ENCODE peak calls at places on chromosomes 1 and 21, in six cellular contexts. U is H54, R is T-helper 1 cell, K is NCI-H510A, V is fibroblast of mammary gland, W is WTC11. J is an unnamed sample.

GRCh38 chr1:111561328-111561727 is 57.9 kb upstream of the ADORA3 start:
- DNase-seq in U (no peak), K (no peak), W (no peak), R (no peak), V (no peak), J (no peak)

GRCh38 chr1:243217401-243217800 is 37.7 kb downstream of the CEP170 start:
- DNase-seq in R (no peak), V (no peak), U (no peak), W (no peak), K (no peak), J (no peak)

GRCh38 chr21:35635261-35635660 is 425.1 kb downstream of the SETD4 start:
- DNase-seq in U (peak; percentile 48), W (no peak), K (no peak), V (peak; percentile 98), R (no peak), J (peak; percentile 88)

GRCh38 chr1:167770127-167770526 is 48.3 kb downstream of the MPZL1 start:
- DNase-seq in W (no peak), U (no peak), V (no peak), K (no peak), R (no peak), J (no peak)

GRCh38 chr1:162892916-162893714 is 32.1 kb upstream of the CCDC190 start:
- DNase-seq in U (no peak), W (no peak), R (no peak), V (peak; percentile 78), K (no peak), J (no peak)

GRCh38 chr1:178465011-178465410 is 31.8 kb downstream of the CLEC20A start:
- DNase-seq in R (no peak), V (peak; percentile 72), U (no peak), W (no peak), K (no peak), J (peak; percentile 59)

GRCh38 chr1:94250341-94250740 is 13.0 kb upstream of the ARHGAP29 start:
- DNase-seq in U (no peak), W (no peak), V (no peak), R (no peak), K (no peak), J (no peak)

GRCh38 chr1:212467843-212468482 is 35.2 kb downstream of the NENF start:
- DNase-seq in V (peak; percentile 20), R (no peak), U (no peak), K (no peak), W (no peak), J (peak; percentile 18)

GRCh38 chr1:46466477-46467182 is 23.0 kb upstream of the DMBX1 start:
- DNase-seq in K (no peak), W (peak; percentile 78), V (no peak), R (no peak), U (no peak), J (peak; percentile 7)

GRCh38 chr1:9475061-9475627 is 64.1 kb upstream of the SLC25A33 start:
- DNase-seq in W (no peak), K (no peak), V (no peak), U (no peak), R (no peak), J (no peak)

GRCh38 chr1:8329439-8329838 is 11.5 kb downstream of the SLC45A1 start:
- DNase-seq in W (no peak), K (no peak), U (no peak), V (no peak), R (no peak), J (no peak)

GRCh38 chr1:204660509-204660908 is 25.0 kb downstream of the LRRN2 start:
- DNase-seq in U (no peak), R (no peak), V (peak; percentile 58), W (no peak), K (no peak), J (peak; percentile 74)

GRCh38 chr1:229843627-229844238 is 217.7 kb downstream of the URB2 start:
- DNase-seq in W (no peak), V (peak; percentile 99), U (peak; percentile 18), R (no peak), K (peak; percentile 67), J (no peak)

GRCh38 chr1:156435551-156436318 is 64.8 kb downstream of the MEF2D start:
- DNase-seq in W (no peak), U (no peak), R (no peak), V (no peak), K (no peak), J (peak; percentile 7)

GRCh38 chr1:91529856-91530255 is 29.2 kb downstream of the CDC7 start:
- DNase-seq in U (no peak), W (no peak), R (peak; percentile 71), V (peak; percentile 66), K (no peak), J (peak; percentile 61)

GRCh38 chr21:28810826-28811524 is 181.7 kb downstream of the LTN1 start:
- DNase-seq in R (no peak), K (no peak), V (no peak), U (no peak), W (no peak), J (no peak)

GRCh38 chr1:93000751-93001175 is 39.5 kb upstream of the DIPK1A start:
- DNase-seq in R (no peak), W (no peak), U (no peak), V (no peak), K (no peak), J (no peak)

GRCh38 chr1:7250176-7250575 is 464.9 kb downstream of the CAMTA1 start:
- DNase-seq in V (no peak), U (no peak), K (no peak), W (no peak), R (no peak), J (no peak)

GRCh38 chr1:85888961-85889360 is 180.7 kb upstream of the ZNHIT6 start:
- DNase-seq in W (no peak), V (no peak), K (no peak), R (no peak), U (no peak), J (peak; percentile 14)

GRCh38 chr1:228698017-228698329 is 37.3 kb upstream of the RHOU start:
- DNase-seq in R (no peak), U (no peak), V (no peak), K (no peak), W (no peak), J (no peak)

GRCh38 chr1:211551628-211552465 is 27.1 kb downstream of the SLC30A1 start:
- DNase-seq in W (no peak), R (no peak), U (no peak), V (peak; percentile 26), K (no peak), J (peak; percentile 50)

GRCh38 chr1:25688390-25689119 is 72.0 kb downstream of the MAN1C1 start:
- DNase-seq in R (no peak), W (no peak), V (no peak), U (no peak), K (no peak), J (peak; percentile 82)

GRCh38 chr21:26965567-26966359 is 1.1 kb downstream of the ADAMTS5 start:
- DNase-seq in W (peak; percentile 85), U (no peak), R (no peak), K (no peak), V (peak; percentile 46), J (peak; percentile 46)

GRCh38 chr1:89547563-89548485 is 23.2 kb downstream of the LRRC8B start:
- DNase-seq in K (no peak), R (peak; percentile 48), U (no peak), V (peak; percentile 88), W (no peak), J (no peak)

GRCh38 chr21:41396452-41397107 is 29.5 kb upstream of the MX1 start:
- DNase-seq in K (no peak), U (no peak), V (peak; percentile 33), R (no peak), W (no peak), J (no peak)

GRCh38 chr1:31617917-31618746 is 643 bp downstream of the HCRTR1 start:
- DNase-seq in W (peak; percentile 82), V (peak; percentile 17), R (peak; percentile 22), K (peak; percentile 16), U (peak; percentile 45), J (peak; percentile 22)

GRCh38 chr1:206923009-206923960 is 1.5 kb upstream of the FCMR start:
- DNase-seq in R (peak; percentile 83), U (no peak), V (no peak), W (no peak), K (no peak), J (no peak)

GRCh38 chr1:77900687-77901293 is 12.4 kb downstream of the NEXN start:
- DNase-seq in K (peak; percentile 6), U (no peak), W (peak; percentile 19), R (peak; percentile 8), V (peak; percentile 76), J (peak; percentile 81)

GRCh38 chr1:203158967-203159665 is 16.5 kb downstream of the MYBPH start:
- DNase-seq in U (no peak), V (no peak), R (no peak), W (no peak), K (no peak), J (no peak)

GRCh38 chr21:29174607-29175013 is 44.2 kb downstream of the MAP3K7CL start:
- DNase-seq in W (no peak), K (no peak), V (peak; percentile 81), R (no peak), U (no peak), J (peak; percentile 56)

GRCh38 chr1:7427066-7427465 is 344.0 kb upstream of the VAMP3 start:
- DNase-seq in U (no peak), K (no peak), R (no peak), V (no peak), W (no peak), J (peak; percentile 4)

GRCh38 chr1:11072216-11072917 is 12.5 kb upstream of the SRM start:
- DNase-seq in V (no peak), K (peak; percentile 83), U (no peak), W (peak; percentile 22), R (no peak), J (no peak)